ENCODE peak calls at places on chromosomes 11 and 22, in four cellular contexts. H is K562, E is HL-60, L is GM12878. Z is an unnamed sample.

GRCh38 chr11:83510530-83511449 is 224.6 kb upstream of the CCDC90B start:
- DNase-seq in L (no peak), E (no peak), H (no peak), Z (no peak)

GRCh38 chr11:24496728-24497396 is at the start of gene LUZP2:
- DNase-seq in E (no peak), H (no peak), L (no peak), Z (peak)

GRCh38 chr11:824292-824880 is 3.3 kb upstream of the CRACR2B start:
- DNase-seq in L (no peak), H (no peak), E (no peak), Z (no peak)

GRCh38 chr11:57458060-57458409 is 2.3 kb upstream of the RTN4RL2 start:
- DNase-seq in H (no peak), L (no peak), E (no peak), Z (no peak)

GRCh38 chr11:23425379-23425778 is 565.1 kb upstream of the CCDC179 start:
- DNase-seq in L (no peak), H (no peak), E (no peak), Z (no peak)

GRCh38 chr22:43789452-43789851 is 22.7 kb downstream of the EFCAB6 start:
- DNase-seq in L (no peak), E (no peak), H (no peak), Z (no peak)

GRCh38 chr22:22009661-22010060 is 27.1 kb upstream of the TOP3B start:
- DNase-seq in E (no peak), L (no peak), H (no peak), Z (no peak)

GRCh38 chr11:2215230-2215560 is 43.6 kb upstream of the TH start:
- DNase-seq in L (no peak), E (no peak), H (no peak), Z (no peak)

GRCh38 chr11:117458275-117459120 is 130.8 kb downstream of the CEP164 start:
- DNase-seq in E (no peak), H (no peak), L (no peak), Z (peak)

GRCh38 chr11:1204381-1205101 is 18.3 kb upstream of the MUC5B start:
- DNase-seq in E (no peak), H (no peak), L (no peak), Z (no peak)

GRCh38 chr11:69122642-69123431 is 32.9 kb upstream of the SMIM38 start:
- DNase-seq in L (no peak), E (no peak), H (peak), Z (peak)

GRCh38 chr11:11980841-11981308 is 27.6 kb downstream of the DKK3 start:
- DNase-seq in L (no peak), H (no peak), E (no peak), Z (no peak)

GRCh38 chr22:28812491-28812890 is 12.1 kb upstream of the XBP1 start:
- DNase-seq in H (no peak), E (no peak), L (no peak), Z (no peak)

GRCh38 chr22:42932857-42933782 is 76.0 kb upstream of the ARFGAP3 start:
- DNase-seq in H (peak), E (no peak), L (peak), Z (peak)

GRCh38 chr11:65321828-65322495 is 7.3 kb downstream of the CDC42EP2 start:
- DNase-seq in H (no peak), L (no peak), E (no peak), Z (no peak)

GRCh38 chr11:65320386-65321075 is 5.9 kb downstream of the CDC42EP2 start:
- DNase-seq in H (no peak), E (no peak), L (no peak), Z (no peak)

GRCh38 chr11:65325435-65325834 is 8.2 kb upstream of the DPF2 start:
- DNase-seq in E (no peak), H (no peak), L (no peak), Z (no peak)

GRCh38 chr11:65321076-65321475 is 6.4 kb downstream of the CDC42EP2 start:
- DNase-seq in E (no peak), H (no peak), L (no peak), Z (no peak)

DNA sequence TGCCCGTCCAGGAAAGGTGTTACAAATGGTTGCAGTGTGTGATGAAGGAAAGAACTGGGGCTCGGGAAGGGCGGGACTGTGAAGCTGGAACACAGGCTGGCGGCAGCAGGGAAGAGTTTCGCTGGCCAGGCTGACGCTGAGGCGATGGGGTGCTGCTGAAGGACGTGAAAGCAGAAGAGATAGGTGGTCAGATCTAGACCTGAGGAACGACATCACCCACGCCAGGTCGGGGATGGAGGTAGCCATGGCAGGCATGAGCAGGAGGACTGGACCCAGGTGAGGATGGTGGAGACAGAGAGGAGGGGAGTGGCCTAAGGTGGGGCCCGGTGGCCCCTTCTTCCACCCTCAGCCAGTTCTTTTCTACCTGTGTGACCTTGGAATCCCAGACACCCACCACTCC is 9.1 kb downstream of the CDC42EP2 start:
- DNase-seq in L (no peak), E (no peak), H (no peak), Z (no peak)
- TF ChIP-seq SPI1 in L (no peak), E (no peak), H (no peak), Z (no peak)

GRCh38 chr22:36325163-36326031 is 62.4 kb downstream of the MYH9 start:
- DNase-seq in H (no peak), L (no peak), E (no peak), Z (no peak)
- TF ChIP-seq POLR2AphosphoS5 in H (no peak), L (no peak), E (no peak), Z (no peak)

GRCh38 chr11:9672288-9672916 is 8.5 kb downstream of the SWAP70 start:
- DNase-seq in E (no peak), L (no peak), H (no peak), Z (no peak)

GRCh38 chr11:9664276-9665171 is 647 bp downstream of the SWAP70 start:
- DNase-seq in L (no peak), H (no peak), E (no peak), Z (peak)

GRCh38 chr11:9665749-9666148 is 1.9 kb downstream of the SWAP70 start:
- DNase-seq in E (no peak), L (no peak), H (no peak), Z (no peak)

GRCh38 chr11:9672918-9673317 is 9.0 kb downstream of the SWAP70 start:
- DNase-seq in L (no peak), H (no peak), E (no peak), Z (no peak)

GRCh38 chr11:9669954-9670353 is 6.1 kb downstream of the SWAP70 start:
- DNase-seq in E (no peak), L (no peak), H (peak), Z (no peak)
- TF ChIP-seq SPI1 in E (no peak), L (no peak), H (no peak), Z (no peak)

GRCh38 chr22:32996702-32997101 is 61.5 kb downstream of the SYN3 start:
- DNase-seq in L (no peak), E (no peak), H (no peak), Z (no peak)
- TF ChIP-seq POLR2AphosphoS5 in L (no peak), E (no peak), H (no peak), Z (no peak)

GRCh38 chr22:20422271-20422958 is 15.2 kb downstream of the SCARF2 start:
- DNase-seq in L (no peak), H (no peak), E (no peak), Z (no peak)
- TF ChIP-seq SPI1 in L (no peak), H (no peak), E (no peak), Z (no peak)

DNA sequence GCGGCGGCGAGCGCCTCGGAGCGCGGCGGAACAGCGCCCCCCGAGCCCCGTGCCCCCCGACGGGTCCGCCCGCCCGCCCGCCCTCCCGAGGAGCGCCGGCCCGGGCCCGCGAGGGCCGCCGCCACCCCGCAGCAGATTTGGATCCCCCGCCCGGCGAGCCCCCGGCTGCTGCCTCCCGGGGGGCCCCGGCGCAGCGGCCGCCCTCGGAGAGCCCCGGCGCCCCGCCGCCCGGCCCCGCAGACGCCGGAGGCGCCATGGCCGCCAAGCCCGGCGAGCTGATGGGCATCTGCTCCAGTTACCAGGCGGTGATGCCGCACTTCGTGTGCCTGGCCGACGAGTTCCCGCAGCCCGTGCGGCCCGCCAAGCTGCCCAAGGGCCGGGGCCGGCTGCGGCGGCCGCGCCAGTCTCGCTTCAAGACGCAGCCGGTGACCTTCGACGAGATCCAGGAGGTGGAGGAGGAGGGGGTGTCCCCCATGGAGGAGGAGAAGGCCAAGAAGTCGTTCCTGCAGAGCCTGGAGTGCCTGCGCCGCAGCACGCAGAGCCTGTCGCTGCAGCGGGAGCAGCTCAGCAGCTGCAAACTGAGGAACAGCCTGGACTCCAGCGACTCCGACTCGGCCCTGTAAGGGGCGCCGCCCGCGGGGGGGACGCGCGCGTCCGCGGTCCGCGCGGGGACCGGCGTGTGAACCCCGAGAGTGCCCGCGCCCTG is 367 bp downstream of the C11orf96 start:
- DNase-seq in E (no peak), H (peak), L (no peak), Z (no peak)
- TF ChIP-seq POLR2AphosphoS5 in E (no peak), H (no peak), L (no peak), Z (no peak)

DNA sequence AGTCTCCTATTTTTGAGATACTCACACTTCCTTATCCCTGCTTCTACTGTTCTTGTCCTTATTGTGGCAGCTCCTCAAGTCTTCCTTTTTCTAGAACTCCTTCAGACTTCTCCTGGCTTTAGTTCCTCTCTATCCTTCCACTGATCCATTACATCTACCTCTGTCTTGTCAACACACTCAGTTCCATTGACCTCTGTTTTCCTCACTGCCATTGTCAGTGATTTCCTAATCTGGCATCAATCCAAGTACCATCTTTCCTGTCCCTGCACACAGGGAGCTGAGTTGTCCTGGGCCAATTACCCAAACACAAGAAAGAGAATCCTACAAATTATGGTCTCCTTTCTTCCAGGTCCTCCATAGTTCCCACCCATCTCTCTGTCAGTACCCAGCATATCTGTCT is 27.9 kb upstream of the RIC3 start:
- DNase-seq in E (no peak), L (no peak), H (no peak), Z (no peak)
- TF ChIP-seq SPI1 in E (no peak), L (no peak), H (no peak), Z (no peak)

DNA sequence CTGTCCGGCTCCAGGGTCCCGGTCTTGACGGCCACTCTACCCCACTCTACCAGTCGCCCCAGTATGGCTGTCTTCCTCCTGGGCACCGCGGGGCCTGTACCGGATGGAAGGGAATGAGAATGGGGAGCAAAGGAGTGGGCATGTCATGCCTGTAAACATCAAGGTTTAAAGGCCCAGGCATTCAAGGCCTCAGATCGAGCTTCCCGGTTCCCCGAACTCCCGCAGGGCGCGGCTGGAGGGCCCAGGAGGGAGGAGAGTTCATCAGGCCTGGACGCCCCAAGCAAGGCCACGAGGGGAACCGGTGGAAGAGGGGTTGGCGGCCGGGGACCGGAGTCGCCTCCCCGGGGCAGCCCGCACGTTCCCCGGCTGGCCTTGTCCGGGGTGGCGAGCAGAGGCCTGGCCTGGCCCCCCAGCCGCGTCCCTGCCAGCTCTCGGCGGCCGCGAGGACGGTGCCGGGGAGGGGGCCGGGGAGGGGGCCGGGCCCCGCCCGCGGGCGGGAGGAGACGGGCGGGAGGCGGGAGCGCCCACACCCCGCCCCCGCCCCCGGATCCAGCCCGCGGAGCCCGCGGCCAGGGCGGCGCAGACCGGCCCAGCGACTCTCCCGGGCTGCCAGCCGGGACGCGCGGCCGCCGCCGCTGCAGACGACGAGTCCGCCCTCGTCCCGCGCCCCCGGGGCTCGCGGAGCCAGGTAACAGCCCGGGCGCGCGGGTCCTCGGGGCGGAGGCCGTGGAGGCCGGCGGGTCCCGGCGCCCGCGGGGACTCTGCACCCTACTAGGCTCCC is at the start of gene CDC42EP1:
- DNase-seq in E (no peak), L (no peak), H (peak), Z (no peak)
- TF ChIP-seq POLR2AphosphoS5 in E (no peak), L (no peak), H (peak), Z (no peak)